ENCODE peak calls at places on chromosome 13, in six cellular contexts. E, L, A, M, T and K are unnamed samples.

GRCh38 chr13:24107955-24108614 is 52.4 kb upstream of the SPATA13 start:
- DNase-seq in L (no peak), E (no peak), T (peak; percentile 67), A (no peak), M (peak; percentile 71), K (no peak)

GRCh38 chr13:34421849-34422475 is 520.1 kb upstream of the NBEA start:
- DNase-seq in A (no peak), E (no peak), T (no peak), M (no peak), L (no peak), K (no peak)

GRCh38 chr13:86002921-86003488 is 203.8 kb upstream of the SLITRK6 start:
- DNase-seq in M (no peak), E (no peak), T (no peak), A (no peak), L (no peak), K (no peak)

GRCh38 chr13:111330211-111330610 is 9.8 kb downstream of the TEX29 start:
- DNase-seq in M (no peak), L (no peak), A (no peak), E (no peak), T (no peak), K (no peak)

GRCh38 chr13:112448621-112449544 is 72.7 kb downstream of the SPACA7 start:
- DNase-seq in M (no peak), T (no peak), L (no peak), A (peak; percentile 39), E (no peak), K (no peak)

GRCh38 chr13:33194820-33195692 is 90.5 kb downstream of the STARD13 start:
- DNase-seq in M (peak; percentile 94), A (no peak), E (no peak), L (peak; percentile 92), T (peak; percentile 30), K (no peak)

GRCh38 chr13:91270031-91270430 is 77.5 kb upstream of the MIR17HG start:
- DNase-seq in A (no peak), T (no peak), M (no peak), E (no peak), L (no peak), K (no peak)

GRCh38 chr13:114148521-114148855 is 16.1 kb upstream of the RASA3 start:
- DNase-seq in T (no peak), L (no peak), M (no peak), A (no peak), E (no peak), K (peak; percentile 8)

GRCh38 chr13:28540612-28541011 is 45.7 kb upstream of the FLT1 start:
- DNase-seq in A (no peak), T (no peak), E (no peak), M (no peak), L (no peak), K (no peak)

GRCh38 chr13:72255908-72256307 is 388.9 kb upstream of the DACH1 start:
- DNase-seq in E (no peak), M (peak; percentile 56), T (peak; percentile 78), A (peak; percentile 49), L (peak; percentile 3), K (no peak)

GRCh38 chr13:39144941-39145533 is 106.8 kb downstream of the NHLRC3 start:
- DNase-seq in L (peak; percentile 28), E (peak; percentile 40), A (peak; percentile 59), T (peak; percentile 62), M (peak; percentile 55), K (peak; percentile 60)

GRCh38 chr13:94632227-94632980 is 30.7 kb downstream of the GPR180 start:
- DNase-seq in A (no peak), L (no peak), T (no peak), E (no peak), M (peak; percentile 6), K (no peak)

GRCh38 chr13:34435338-34435737 is 506.7 kb upstream of the NBEA start:
- DNase-seq in E (no peak), L (peak; percentile 45), A (no peak), M (peak; percentile 74), T (no peak), K (no peak)

GRCh38 chr13:48353590-48353989 is 50.0 kb downstream of the RB1 start:
- DNase-seq in T (no peak), E (no peak), L (no peak), M (no peak), A (no peak), K (no peak)

GRCh38 chr13:76968041-76968440 is 19.7 kb downstream of the ACOD1 start:
- DNase-seq in L (no peak), T (no peak), A (no peak), M (no peak), E (no peak), K (no peak)

GRCh38 chr13:108961542-108962125 is 332.2 kb downstream of the MYO16 start:
- DNase-seq in T (peak; percentile 76), L (peak; percentile 55), E (no peak), A (no peak), M (peak; percentile 43), K (no peak)

GRCh38 chr13:74774252-74774651 is 640.0 kb upstream of the KLF12 start:
- DNase-seq in M (peak; percentile 28), E (no peak), T (no peak), L (no peak), A (no peak), K (no peak)

GRCh38 chr13:72295173-72295572 is 428.2 kb upstream of the DACH1 start:
- DNase-seq in E (no peak), A (no peak), M (peak; percentile 88), L (no peak), T (no peak), K (no peak)

GRCh38 chr13:107835339-107836018 is 379.9 kb downstream of the LIG4 start:
- DNase-seq in T (peak; percentile 44), M (peak; percentile 95), L (no peak), E (no peak), A (no peak), K (no peak)

GRCh38 chr13:54593504-54593903 is 1564.9 kb downstream of the OLFM4 start:
- DNase-seq in M (no peak), A (no peak), L (no peak), T (no peak), E (no peak), K (no peak)

GRCh38 chr13:31545616-31546015 is 193.7 kb upstream of the RXFP2 start:
- DNase-seq in E (no peak), A (no peak), L (peak; percentile 21), M (peak; percentile 6), T (no peak), K (no peak)

GRCh38 chr13:97653741-97654140 is 219.8 kb downstream of the RAP2A start:
- DNase-seq in L (peak; percentile 43), E (no peak), A (no peak), M (no peak), T (no peak), K (no peak)

GRCh38 chr13:77300176-77301141 is 26.4 kb downstream of the MYCBP2 start:
- DNase-seq in E (no peak), M (peak; percentile 75), A (no peak), T (no peak), L (peak; percentile 66), K (no peak)

GRCh38 chr13:49976314-49977258 is 20.3 kb upstream of the TRIM13 start:
- DNase-seq in E (peak; percentile 56), M (peak; percentile 63), L (peak; percentile 33), T (peak; percentile 94), A (peak; percentile 75), K (peak; percentile 63)

GRCh38 chr13:32837307-32837972 is 178.8 kb upstream of the KL start:
- DNase-seq in M (no peak), E (no peak), T (no peak), L (no peak), A (no peak), K (no peak)

GRCh38 chr13:60936281-60936680 is 479.4 kb downstream of the PCDH20 start:
- DNase-seq in E (no peak), M (no peak), L (no peak), T (no peak), A (no peak), K (no peak)

GRCh38 chr13:75541287-75541686 is 3.6 kb upstream of the COMMD6 start:
- DNase-seq in L (peak; percentile 20), M (no peak), E (no peak), A (no peak), T (no peak), K (no peak)

GRCh38 chr13:75181906-75182305 is 300.1 kb downstream of the TBC1D4 start:
- DNase-seq in M (peak; percentile 93), A (no peak), E (no peak), T (no peak), L (peak; percentile 75), K (no peak)

GRCh38 chr13:51241720-51242119 is 19.5 kb downstream of the FAM124A start:
- DNase-seq in T (no peak), A (no peak), L (no peak), E (no peak), M (no peak), K (no peak)

GRCh38 chr13:34570954-34571353 is 371.1 kb upstream of the NBEA start:
- DNase-seq in T (no peak), L (no peak), M (peak; percentile 19), E (no peak), A (no peak), K (no peak)

GRCh38 chr13:29830000-29830399 is 20.4 kb downstream of the UBL3 start:
- DNase-seq in M (no peak), E (no peak), T (no peak), L (no peak), A (no peak), K (no peak)

GRCh38 chr13:94073006-94073744 is 406.3 kb downstream of the DCT start:
- DNase-seq in T (no peak), E (no peak), L (peak; percentile 76), M (peak; percentile 96), A (no peak), K (no peak)

GRCh38 chr13:27644302-27644701 is 22.6 kb downstream of the POLR1D start:
- DNase-seq in A (no peak), L (peak; percentile 53), E (no peak), T (no peak), M (peak; percentile 96), K (no peak)

GRCh38 chr13:43355774-43356173 is 332.4 kb downstream of the DNAJC15 start:
- DNase-seq in E (no peak), M (no peak), A (no peak), T (no peak), L (no peak), K (no peak)

GRCh38 chr13:110713981-110714797 is 689 bp downstream of the ING1 start:
- DNase-seq in E (peak; percentile 49), T (peak; percentile 50), M (peak; percentile 52), A (peak; percentile 77), L (peak; percentile 57), K (peak; percentile 65)

GRCh38 chr13:39273953-39274352 is 235.7 kb downstream of the NHLRC3 start:
- DNase-seq in L (no peak), E (no peak), M (peak; percentile 14), T (peak; percentile 34), A (no peak), K (no peak)

GRCh38 chr13:46179576-46180368 is 2.2 kb downstream of the LCP1 start:
- DNase-seq in T (no peak), M (no peak), A (no peak), E (peak; percentile 59), L (no peak), K (peak; percentile 61)

GRCh38 chr13:113064534-113065405 is 40.8 kb upstream of the F7 start:
- DNase-seq in T (no peak), L (peak; percentile 38), A (no peak), M (peak; percentile 75), E (no peak), K (no peak)